ENCODE peak calls at places on chromosomes 7 and 10, in eight cellular contexts. M is right lobe of liver; F is hepatocyte; D is upper lobe of left lung; B is body of pancreas; X is CD8-positive, alpha-beta memory T cell; Z is OCI-LY7; C is psoas muscle. G is an unnamed sample.

GRCh38 chr7:24290004-24290641 is 6.1 kb downstream of the NPY start:
- DNase-seq in M (no peak), F (peak; percentile 73), D (no peak), B (no peak), X (no peak), Z (peak; percentile 90), C (no peak), G (no peak)

GRCh38 chr10:26969145-26969926 is 108.6 kb upstream of the ABI1 start:
- DNase-seq in M (no peak), F (no peak), D (no peak), B (no peak), X (no peak), Z (no peak), C (no peak), G (no peak)

GRCh38 chr10:3119796-3120459 is 52.6 kb downstream of the PFKP start:
- DNase-seq in M (no peak), F (no peak), D (no peak), B (no peak), X (no peak), Z (peak; percentile 10), C (no peak), G (no peak)

GRCh38 chr10:110426294-110427153 is 71.2 kb upstream of the DUSP5 start:
- DNase-seq in M (no peak), F (no peak), D (no peak), B (no peak), X (peak; percentile 23), Z (peak; percentile 49), C (peak; percentile 31), G (peak; percentile 39)

GRCh38 chr7:45384499-45384898 is 189.7 kb upstream of the ADCY1 start:
- DNase-seq in M (no peak), F (no peak), D (no peak), B (no peak), X (no peak), Z (no peak), C (no peak), G (no peak)

GRCh38 chr10:22760025-22760424 is 45.6 kb upstream of the PIP4K2A start:
- DNase-seq in M (no peak), F (no peak), D (no peak), B (no peak), X (no peak), Z (no peak), C (no peak), G (no peak)

GRCh38 chr7:158374586-158374985 is 213.0 kb downstream of the PTPRN2 start:
- DNase-seq in M (no peak), F (no peak), D (no peak), B (no peak), X (no peak), Z (no peak), C (no peak), G (no peak)

GRCh38 chr7:40544932-40545331 is 410.1 kb downstream of the SUGCT start:
- DNase-seq in M (no peak), F (no peak), D (no peak), B (no peak), X (no peak), Z (no peak), C (no peak), G (no peak)

GRCh38 chr7:140683657-140684056 is 10.9 kb downstream of the ADCK2 start:
- DNase-seq in M (no peak), F (no peak), D (no peak), B (no peak), X (no peak), Z (no peak), C (no peak), G (no peak)

GRCh38 chr10:119323085-119323670 is 115.8 kb downstream of the GRK5 start:
- DNase-seq in M (no peak), F (peak; percentile 34), D (no peak), B (no peak), X (no peak), Z (no peak), C (no peak), G (no peak)

GRCh38 chr10:69384320-69384719 is 32.4 kb downstream of the TACR2 start:
- DNase-seq in M (peak; percentile 28), F (no peak), D (no peak), B (no peak), X (no peak), Z (no peak), C (no peak), G (no peak)

GRCh38 chr7:156236936-156237599 is 403.5 kb upstream of the RNF32 start:
- DNase-seq in M (no peak), F (no peak), D (no peak), B (no peak), X (no peak), Z (no peak), C (no peak), G (no peak)

GRCh38 chr7:1853619-1854520 is 183.8 kb downstream of the ELFN1 start:
- DNase-seq in M (peak; percentile 66), F (no peak), D (peak; percentile 68), B (no peak), X (peak; percentile 34), Z (no peak), C (peak; percentile 44), G (no peak)

GRCh38 chr10:132303361-132304115 is 4.2 kb downstream of the STK32C start:
- DNase-seq in M (no peak), F (no peak), D (no peak), B (no peak), X (no peak), Z (no peak), C (no peak), G (no peak)

GRCh38 chr7:105652359-105652993 is 71.2 kb upstream of the EFCAB10 start:
- DNase-seq in M (peak; percentile 83), F (peak; percentile 89), D (no peak), B (peak; percentile 83), X (peak; percentile 69), Z (peak; percentile 71), C (peak; percentile 89), G (peak; percentile 68)

GRCh38 chr10:62527019-62527827 is 153.1 kb downstream of the ZNF365 start:
- DNase-seq in M (no peak), F (no peak), D (no peak), B (no peak), X (no peak), Z (peak; percentile 89), C (no peak), G (no peak)

DNA sequence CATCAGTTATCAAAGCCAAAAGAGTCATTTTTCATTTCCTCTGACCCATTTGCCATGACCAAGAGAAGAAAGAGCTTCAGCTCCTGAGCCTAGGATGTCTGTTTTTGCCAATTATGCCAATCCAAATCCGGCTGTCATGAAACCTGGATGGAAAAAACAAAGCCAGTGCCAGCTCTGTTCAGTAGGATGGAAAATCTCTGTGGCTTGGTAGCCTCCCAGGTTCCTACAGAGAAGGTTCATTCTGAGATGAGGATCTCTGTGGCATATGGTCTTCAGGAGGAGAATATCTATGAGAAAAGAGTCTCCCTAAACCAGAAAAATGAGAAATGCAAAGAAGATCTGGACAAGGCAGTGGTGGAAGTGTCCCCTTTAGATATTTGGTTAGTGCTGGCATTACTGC is 475.4 kb downstream of the CNTNAP2 start:
- DNase-seq in M (no peak), F (no peak), D (no peak), B (no peak), X (no peak), Z (no peak), C (no peak), G (no peak)
- H3K9me3 ChIP-seq in M (no peaks in the 10 kb centered on the region), F (no peaks in the 10 kb centered on the region), D (no peaks in the 10 kb centered on the region), B (no peaks in the 10 kb centered on the region), X (no peaks in the 10 kb centered on the region), Z (no peaks in the 10 kb centered on the region), C (no peaks in the 10 kb centered on the region), G (no peaks in the 10 kb centered on the region)

GRCh38 chr10:43479275-43479674 is 42.4 kb downstream of the ZNF487 start:
- DNase-seq in M (no peak), F (no peak), D (no peak), B (no peak), X (no peak), Z (no peak), C (no peak), G (no peak)
- H3K9me3 ChIP-seq in M (no peaks in the 10 kb centered on the region), F (peaks cover 12% of the 10 kb centered on the region), D (peaks cover 32% of the 10 kb centered on the region), B (no peaks in the 10 kb centered on the region), X (peaks cover 18% of the 10 kb centered on the region), Z (peaks cover 4% of the 10 kb centered on the region), C (peaks cover 15% of the 10 kb centered on the region), G (peaks cover 4% of the 10 kb centered on the region)

DNA sequence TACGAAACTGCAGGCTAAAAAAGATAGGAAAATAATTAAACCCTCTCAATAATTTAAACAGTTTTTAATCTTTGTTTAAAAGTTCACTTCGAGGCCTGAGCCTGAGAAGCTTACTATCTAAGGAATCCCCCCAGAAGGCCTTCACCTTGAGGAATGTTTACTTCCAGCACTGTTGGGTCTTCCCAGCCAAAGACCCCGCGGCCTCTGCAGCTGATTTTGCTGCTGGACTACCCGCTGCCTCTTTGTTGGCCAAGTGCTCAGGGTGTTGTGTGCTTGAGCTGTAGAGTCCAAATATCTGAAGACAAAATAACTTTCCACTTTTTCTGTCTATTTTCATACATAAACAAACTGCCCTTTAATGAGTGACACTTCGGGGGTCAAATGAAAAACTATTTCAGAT is 292.7 kb downstream of the GLRX3 start:
- DNase-seq in M (no peak), F (no peak), D (no peak), B (no peak), X (no peak), Z (no peak), C (no peak), G (no peak)
- H3K9me3 ChIP-seq in M (no peaks in the 10 kb centered on the region), F (no peaks in the 10 kb centered on the region), D (no peaks in the 10 kb centered on the region), B (no peaks in the 10 kb centered on the region), X (no peaks in the 10 kb centered on the region), Z (no peaks in the 10 kb centered on the region), C (no peaks in the 10 kb centered on the region), G (no peaks in the 10 kb centered on the region)

GRCh38 chr7:57207836-57208235 is 75.6 kb upstream of the ZNF479 start:
- DNase-seq in M (no peak), F (no peak), D (no peak), B (no peak), X (no peak), Z (no peak), C (no peak), G (no peak)

GRCh38 chr7:57210212-57210611 is 78.0 kb upstream of the ZNF479 start:
- DNase-seq in M (peak; percentile 23), F (no peak), D (no peak), B (no peak), X (no peak), Z (no peak), C (no peak), G (no peak)

GRCh38 chr7:57215423-57215822 is 83.2 kb upstream of the ZNF479 start:
- DNase-seq in M (peak; percentile 15), F (no peak), D (no peak), B (no peak), X (no peak), Z (no peak), C (no peak), G (no peak)

GRCh38 chr7:57210871-57211270 is 78.6 kb upstream of the ZNF479 start:
- DNase-seq in M (no peak), F (no peak), D (no peak), B (no peak), X (no peak), Z (no peak), C (no peak), G (no peak)

DNA sequence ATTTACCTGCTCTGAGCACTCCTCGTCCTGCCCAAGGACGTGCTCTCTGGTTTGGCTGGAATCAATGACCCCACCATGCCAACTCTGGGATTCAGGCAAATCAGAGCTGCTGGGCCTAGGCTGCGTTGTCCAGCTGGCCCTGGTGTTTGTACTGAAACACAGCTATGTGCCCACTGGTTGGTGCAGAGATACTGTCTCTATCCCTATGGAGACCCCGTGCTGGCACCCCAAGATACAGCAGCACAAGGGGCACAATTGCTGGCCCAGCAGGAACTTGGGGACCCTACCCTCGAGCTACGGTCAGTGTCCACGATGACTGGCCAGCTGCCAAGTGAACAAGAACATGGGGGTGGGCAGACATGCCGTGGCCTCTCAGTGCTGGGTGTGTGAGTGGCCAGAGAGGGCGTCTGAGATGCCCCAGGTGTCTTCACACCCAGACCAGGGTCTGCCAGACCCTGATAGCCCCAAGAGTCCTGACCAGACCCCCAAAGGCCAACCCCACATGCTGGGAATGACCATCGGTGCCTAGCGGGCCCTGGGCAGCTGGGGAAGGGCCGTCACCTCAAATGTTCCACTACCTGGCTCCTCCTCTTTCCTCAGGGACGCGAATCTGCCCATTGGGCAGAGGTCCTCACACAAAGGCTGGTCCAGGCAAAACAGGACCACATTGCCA is 79.3 kb upstream of the ZNF479 start:
- DNase-seq in M (peak; percentile 32), F (no peak), D (no peak), B (no peak), X (no peak), Z (no peak), C (no peak), G (no peak)
- H3K9me3 ChIP-seq in M (no peaks in the 10 kb centered on the region), F (no peaks in the 10 kb centered on the region), D (no peaks in the 10 kb centered on the region), B (no peaks in the 10 kb centered on the region), X (no peaks in the 10 kb centered on the region), Z (no peaks in the 10 kb centered on the region), C (no peaks in the 10 kb centered on the region), G (no peaks in the 10 kb centered on the region)